ENCODE peak calls at places on chromosomes 12 and 14, in ten cellular contexts. V, W, C, O, N, H, J, Z, Y and K are unnamed samples.

GRCh38 chr14:99733551-99734405 is 49.7 kb downstream of the CYP46A1 start:
- DNase-seq in V (no peak), W (no peak), C (no peak), O (no peak), N (peak; percentile 50), H (no peak), J (peak; percentile 64), Z (no peak), Y (no peak), K (no peak)

GRCh38 chr12:71371132-71371531 is 68.5 kb upstream of the LGR5 start:
- DNase-seq in V (no peak), W (no peak), C (no peak), O (peak; percentile 65), N (no peak), H (no peak), J (no peak), Z (no peak), Y (no peak), K (no peak)

GRCh38 chr14:24310666-24311604 is at the start of gene LTB4R:
- DNase-seq in V (peak; percentile 54), W (peak; percentile 32), C (peak; percentile 18), O (peak; percentile 70), N (peak; percentile 74), H (peak; percentile 74), J (peak; percentile 82), Z (peak; percentile 75), Y (peak; percentile 13), K (no peak)

GRCh38 chr14:69052181-69052601 is 73.1 kb upstream of the ACTN1 start:
- DNase-seq in V (no peak), W (no peak), C (no peak), O (no peak), N (no peak), H (peak; percentile 4), J (peak; percentile 69), Z (no peak), Y (no peak), K (no peak)

GRCh38 chr12:57707250-57707649 is 13.3 kb downstream of the OS9 start:
- DNase-seq in V (no peak), W (no peak), C (no peak), O (no peak), N (no peak), H (no peak), J (no peak), Z (no peak), Y (no peak), K (no peak)

GRCh38 chr12:20555771-20556170 is 139.4 kb upstream of the SLCO1C1 start:
- DNase-seq in V (no peak), W (no peak), C (no peak), O (no peak), N (no peak), H (no peak), J (no peak), Z (no peak), Y (no peak), K (no peak)

GRCh38 chr14:101972126-101972785 is 7.9 kb downstream of the DYNC1H1 start:
- DNase-seq in V (no peak), W (no peak), C (peak; percentile 99), O (peak; percentile 100), N (peak; percentile 73), H (peak; percentile 83), J (peak; percentile 89), Z (peak; percentile 84), Y (peak; percentile 94), K (no peak)

GRCh38 chr12:76820888-76821482 is 57.1 kb downstream of the ZDHHC17 start:
- DNase-seq in V (no peak), W (no peak), C (peak; percentile 17), O (peak; percentile 52), N (no peak), H (peak; percentile 6), J (no peak), Z (peak; percentile 6), Y (peak; percentile 6), K (peak; percentile 39)

GRCh38 chr12:51666696-51667095 is 75.7 kb downstream of the SCN8A start:
- DNase-seq in V (no peak), W (no peak), C (no peak), O (peak; percentile 20), N (no peak), H (no peak), J (no peak), Z (no peak), Y (no peak), K (no peak)

GRCh38 chr14:64971890-64972785 is at the start of gene RAB15:
- DNase-seq in V (peak; percentile 31), W (no peak), C (no peak), O (no peak), N (peak; percentile 48), H (no peak), J (no peak), Z (peak; percentile 54), Y (no peak), K (peak; percentile 91)

GRCh38 chr12:26226629-26227375 is 31.4 kb downstream of the SSPN start:
- DNase-seq in V (no peak), W (no peak), C (no peak), O (no peak), N (no peak), H (no peak), J (peak; percentile 45), Z (peak; percentile 79), Y (no peak), K (peak; percentile 73)

GRCh38 chr14:54138354-54139038 is 181.9 kb upstream of the BMP4 start:
- DNase-seq in V (no peak), W (no peak), C (no peak), O (no peak), N (no peak), H (no peak), J (no peak), Z (no peak), Y (no peak), K (no peak)

GRCh38 chr14:37129047-37129446 is 43.4 kb downstream of the SLC25A21 start:
- DNase-seq in V (no peak), W (no peak), C (no peak), O (no peak), N (no peak), H (no peak), J (no peak), Z (no peak), Y (no peak), K (no peak)

GRCh38 chr14:104697892-104698583 is 8.6 kb downstream of the INF2 start:
- DNase-seq in V (no peak), W (no peak), C (no peak), O (peak; percentile 25), N (no peak), H (no peak), J (no peak), Z (no peak), Y (no peak), K (no peak)

GRCh38 chr12:56990648-56991318 is 15.6 kb downstream of the ZBTB39 start:
- DNase-seq in V (no peak), W (no peak), C (no peak), O (no peak), N (no peak), H (no peak), J (no peak), Z (no peak), Y (no peak), K (no peak)

GRCh38 chr12:6200266-6201198 is at the start of gene CD9:
- DNase-seq in V (no peak), W (peak; percentile 18), C (no peak), O (peak; percentile 49), N (peak; percentile 85), H (no peak), J (peak; percentile 84), Z (no peak), Y (no peak), K (peak; percentile 97)

GRCh38 chr12:2689393-2689792 is 105.4 kb upstream of the FKBP4 start:
- DNase-seq in V (no peak), W (no peak), C (no peak), O (no peak), N (peak; percentile 10), H (no peak), J (no peak), Z (no peak), Y (no peak), K (no peak)

GRCh38 chr14:65594882-65595237 is 182.3 kb downstream of the FUT8 start:
- DNase-seq in V (no peak), W (no peak), C (no peak), O (no peak), N (no peak), H (no peak), J (no peak), Z (peak; percentile 28), Y (no peak), K (no peak)

GRCh38 chr12:22121224-22121623 is 75.2 kb downstream of the CMAS start:
- DNase-seq in V (peak; percentile 28), W (no peak), C (no peak), O (no peak), N (no peak), H (no peak), J (no peak), Z (no peak), Y (no peak), K (peak; percentile 44)